ENCODE peak calls at places on chromosomes 16 and 17, in five cellular contexts. R, Q, I, E and U are unnamed samples.

GRCh38 chr17:76866774-76867577 is 1.2 kb upstream of the MGAT5B start:
- DNase-seq in R (no peak), Q (no peak), I (no peak), E (no peak), U (no peak)

GRCh38 chr17:19364699-19365498 is 2.4 kb upstream of the B9D1 start:
- DNase-seq in R (no peak), Q (peak; percentile 40), I (no peak), E (no peak), U (no peak)

GRCh38 chr17:71460943-71461342 is 659.9 kb upstream of the SOX9 start:
- DNase-seq in R (peak; percentile 43), Q (no peak), I (peak; percentile 60), E (peak; percentile 62), U (peak; percentile 54)

GRCh38 chr16:1335996-1336395 is 2.6 kb downstream of the BAIAP3 start:
- DNase-seq in R (peak; percentile 83), Q (peak; percentile 75), I (no peak), E (peak; percentile 72), U (no peak)

GRCh38 chr16:49441366-49441780 is 67.8 kb downstream of the C16orf78 start:
- DNase-seq in R (peak; percentile 49), Q (peak; percentile 53), I (peak; percentile 95), E (peak; percentile 79), U (peak; percentile 39)

GRCh38 chr16:67015317-67015731 is 13.6 kb upstream of the CBFB start:
- DNase-seq in R (no peak), Q (no peak), I (no peak), E (no peak), U (no peak)

GRCh38 chr17:21300601-21301571 is 16.4 kb downstream of the MAP2K3 start:
- DNase-seq in R (no peak), Q (no peak), I (no peak), E (no peak), U (no peak)

GRCh38 chr16:74449470-74449869 is 28.2 kb upstream of the CLEC18B start:
- DNase-seq in R (no peak), Q (no peak), I (no peak), E (no peak), U (peak; percentile 44)

GRCh38 chr16:11510178-11510973 is 76.3 kb downstream of the LITAF start:
- DNase-seq in R (no peak), Q (no peak), I (no peak), E (no peak), U (no peak)

GRCh38 chr16:9238346-9238745 is 146.9 kb downstream of the HAPSTR1 start:
- DNase-seq in R (no peak), Q (no peak), I (no peak), E (no peak), U (no peak)

GRCh38 chr16:9042943-9043680 is 48.3 kb upstream of the HAPSTR1 start:
- DNase-seq in R (no peak), Q (no peak), I (no peak), E (no peak), U (no peak)

GRCh38 chr16:84462296-84463210 is 41.9 kb downstream of the MEAK7 start:
- DNase-seq in R (no peak), Q (no peak), I (no peak), E (no peak), U (no peak)

GRCh38 chr16:84599528-84600202 is 18.2 kb downstream of the COTL1 start:
- DNase-seq in R (peak; percentile 92), Q (peak; percentile 65), I (peak; percentile 71), E (peak; percentile 93), U (peak; percentile 66)

GRCh38 chr16:89575247-89576172 is at the start of gene CPNE7:
- DNase-seq in R (peak; percentile 60), Q (peak; percentile 55), I (no peak), E (peak; percentile 49), U (no peak)

GRCh38 chr16:25143898-25144297 is 32.4 kb downstream of the LCMT1 start:
- DNase-seq in R (peak; percentile 26), Q (no peak), I (no peak), E (peak; percentile 47), U (no peak)

GRCh38 chr16:53754938-53755910 is 51.3 kb downstream of the FTO start:
- DNase-seq in R (no peak), Q (no peak), I (no peak), E (no peak), U (peak; percentile 42)

GRCh38 chr16:49854227-49855203 is 1.4 kb downstream of the ZNF423 start:
- DNase-seq in R (peak; percentile 81), Q (peak; percentile 85), I (peak; percentile 19), E (peak; percentile 74), U (peak; percentile 80)

GRCh38 chr16:73771676-73772075 is 524.9 kb upstream of the PSMD7 start:
- DNase-seq in R (no peak), Q (no peak), I (no peak), E (no peak), U (no peak)

GRCh38 chr16:24609740-24610420 is 70.5 kb downstream of the RBBP6 start:
- DNase-seq in R (peak; percentile 78), Q (peak; percentile 27), I (no peak), E (peak; percentile 83), U (peak; percentile 74)

GRCh38 chr17:68868708-68869107 is 86.5 kb downstream of the ABCA8 start:
- DNase-seq in R (no peak), Q (no peak), I (no peak), E (no peak), U (no peak)

GRCh38 chr16:81779540-81780320 is 639 bp downstream of the PLCG2 start:
- DNase-seq in R (peak; percentile 33), Q (no peak), I (no peak), E (peak; percentile 68), U (peak; percentile 45)

GRCh38 chr17:30243002-30243401 is 7.5 kb upstream of the SLC6A4 start:
- DNase-seq in R (no peak), Q (no peak), I (no peak), E (no peak), U (no peak)

GRCh38 chr16:86697715-86698114 is 119.4 kb downstream of the FOXL1 start:
- DNase-seq in R (no peak), Q (no peak), I (no peak), E (no peak), U (peak; percentile 43)

GRCh38 chr16:4850211-4850610 is 2.9 kb downstream of the UBN1 start:
- DNase-seq in R (no peak), Q (peak; percentile 58), I (no peak), E (no peak), U (no peak)
- TF ChIP-seq EZH2phosphoT487 in R (no peak), Q (no peak), I (no peak), E (no peak), U (no peak)

GRCh38 chr16:69563605-69564580 is 1.9 kb upstream of the NFAT5 start:
- DNase-seq in R (peak; percentile 92), Q (no peak), I (peak; percentile 71), E (peak; percentile 83), U (peak; percentile 13)
- H3K4me3 ChIP-seq in R (peak overlapping the region; percentile 99), Q (peak overlapping the region; percentile 17), I (peak overlapping the region; percentile 98), E (peak overlapping the region; percentile 79), U (no peak overlapping the region)

GRCh38 chr17:73838815-73839214 is 194.6 kb upstream of the SDK2 start:
- DNase-seq in R (no peak), Q (peak; percentile 67), I (no peak), E (no peak), U (no peak)
- H2AFZ ChIP-seq in R (no peak overlapping the region), Q (no peak overlapping the region), I (no peak overlapping the region), E (no peak overlapping the region), U (no peak overlapping the region)

GRCh38 chr17:64777413-64778101 is 115.5 kb upstream of the SMURF2 start:
- DNase-seq in R (peak; percentile 57), Q (peak; percentile 48), I (peak; percentile 68), E (peak; percentile 29), U (no peak)
- TF ChIP-seq EZH2phosphoT487 in R (no peak), Q (no peak), I (no peak), E (no peak), U (no peak)

GRCh38 chr17:56995776-56996175 is 17.8 kb downstream of the SCPEP1 start:
- DNase-seq in R (no peak), Q (no peak), I (no peak), E (no peak), U (no peak)

GRCh38 chr17:56997313-56997712 is 19.4 kb downstream of the SCPEP1 start:
- DNase-seq in R (no peak), Q (no peak), I (no peak), E (no peak), U (no peak)

GRCh38 chr17:56992364-56992763 is 14.4 kb downstream of the SCPEP1 start:
- DNase-seq in R (no peak), Q (no peak), I (no peak), E (no peak), U (no peak)

GRCh38 chr17:56988901-56989572 is 11.1 kb downstream of the SCPEP1 start:
- DNase-seq in R (no peak), Q (no peak), I (no peak), E (no peak), U (no peak)

DNA sequence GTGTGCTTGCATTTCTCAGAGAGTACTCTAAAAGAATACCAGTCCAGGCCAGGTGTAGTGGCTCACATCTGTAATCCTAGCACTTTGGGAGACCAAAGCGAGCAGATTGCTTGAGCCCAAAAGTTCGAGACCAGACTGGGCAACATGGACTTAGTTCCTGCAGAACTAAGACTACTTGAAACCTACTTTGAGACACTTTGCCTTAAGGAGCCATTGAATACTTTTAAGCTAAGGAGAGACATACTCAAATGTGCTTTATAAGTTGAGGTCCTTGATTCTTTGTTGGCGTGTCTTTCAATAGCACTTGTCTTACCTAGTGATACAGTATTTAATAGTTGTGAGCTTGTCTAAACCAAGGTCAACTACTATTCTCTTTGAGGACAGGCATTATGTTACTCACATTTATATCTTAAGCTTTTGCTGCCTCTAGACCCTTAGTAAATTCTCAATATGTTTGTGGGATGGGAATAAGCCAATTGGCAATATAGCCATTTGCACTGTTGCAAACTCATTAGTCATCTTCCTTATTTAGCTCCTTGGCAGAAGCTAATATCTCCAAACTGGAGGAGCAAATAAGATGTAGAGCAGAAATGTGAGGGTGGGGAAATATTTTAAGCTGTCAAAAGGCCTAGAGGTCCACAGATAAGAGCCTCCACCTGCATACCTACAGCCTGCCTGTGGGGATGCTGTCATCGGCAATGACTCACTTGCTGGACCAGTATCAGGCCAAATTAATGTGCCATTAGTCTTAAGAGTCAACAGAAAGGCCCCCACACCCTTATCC is 16.3 kb downstream of the SCPEP1 start:
- DNase-seq in R (no peak), Q (no peak), I (no peak), E (no peak), U (no peak)
- H3K4me3 ChIP-seq in R (no peak overlapping the region), Q (no peak overlapping the region), I (no peak overlapping the region), E (no peak overlapping the region), U (no peak overlapping the region)